ENCODE peak calls at places on chromosomes 3 and 15, in six cellular contexts. U is IMR-90; Y is right cardiac atrium; P is esophagus squamous epithelium; Z is CD8-positive, alpha-beta memory T cell; W is psoas muscle. D is an unnamed sample.

GRCh38 chr15:70936326-70936725 is 43.7 kb downstream of the LRRC49 start:
- DNase-seq in U (peak; percentile 21), Y (no peak), P (no peak), Z (no peak), W (no peak), D (no peak)

GRCh38 chr3:52934626-52935530 is 37.5 kb upstream of the STIMATE start:
- DNase-seq in U (peak; percentile 64), Y (peak; percentile 54), P (no peak), Z (peak; percentile 22), W (peak; percentile 24), D (peak; percentile 19)

GRCh38 chr3:183494341-183494740 is 61.2 kb downstream of the KLHL6 start:
- DNase-seq in U (no peak), Y (no peak), P (no peak), Z (no peak), W (no peak), D (no peak)

GRCh38 chr3:39637807-39638206 is 170.3 kb downstream of the MOBP start:
- DNase-seq in U (peak; percentile 48), Y (no peak), P (no peak), Z (no peak), W (no peak), D (no peak)

GRCh38 chr3:172082269-172082668 is 42.9 kb downstream of the FNDC3B start:
- DNase-seq in U (peak; percentile 95), Y (no peak), P (no peak), Z (no peak), W (no peak), D (peak; percentile 74)

GRCh38 chr3:2362122-2362521 is 263.5 kb downstream of the CNTN4 start:
- DNase-seq in U (no peak), Y (no peak), P (no peak), Z (no peak), W (no peak), D (no peak)

GRCh38 chr3:58625196-58625595 is 41.4 kb downstream of the FAM3D start:
- DNase-seq in U (no peak), Y (no peak), P (no peak), Z (no peak), W (no peak), D (no peak)

GRCh38 chr3:136893848-136894443 is 31.9 kb downstream of the NCK1 start:
- DNase-seq in U (peak; percentile 92), Y (no peak), P (no peak), Z (no peak), W (no peak), D (no peak)

GRCh38 chr3:143924522-143925381 is 46.9 kb upstream of the DIPK2A start:
- DNase-seq in U (no peak), Y (no peak), P (no peak), Z (no peak), W (no peak), D (no peak)

GRCh38 chr15:36434160-36434559 is 145.3 kb upstream of the CDIN1 start:
- DNase-seq in U (no peak), Y (no peak), P (no peak), Z (no peak), W (no peak), D (no peak)

GRCh38 chr15:84921121-84921520 is 36.7 kb downstream of the SLC28A1 start:
- DNase-seq in U (peak; percentile 9), Y (no peak), P (no peak), Z (no peak), W (no peak), D (no peak)

GRCh38 chr3:156388469-156389150 is 166.3 kb downstream of the SSR3 start:
- DNase-seq in U (peak; percentile 84), Y (no peak), P (no peak), Z (no peak), W (no peak), D (no peak)

GRCh38 chr15:59315914-59316428 is 56.7 kb downstream of the MYO1E start:
- DNase-seq in U (peak; percentile 51), Y (no peak), P (no peak), Z (no peak), W (no peak), D (no peak)

GRCh38 chr15:84992157-84992940 is 10.7 kb downstream of the PDE8A start:
- DNase-seq in U (peak; percentile 87), Y (no peak), P (no peak), Z (no peak), W (no peak), D (no peak)

GRCh38 chr15:100786139-100786531 is 93.5 kb upstream of the ALDH1A3 start:
- DNase-seq in U (no peak), Y (no peak), P (no peak), Z (no peak), W (no peak), D (no peak)

GRCh38 chr15:80989110-80989517 is 505 bp downstream of the MESD start:
- DNase-seq in U (no peak), Y (no peak), P (no peak), Z (no peak), W (no peak), D (no peak)

GRCh38 chr3:16441306-16441898 is 72.1 kb downstream of the RFTN1 start:
- DNase-seq in U (peak; percentile 68), Y (no peak), P (no peak), Z (no peak), W (no peak), D (no peak)

GRCh38 chr15:40313531-40314398 is 6.0 kb upstream of the PLCB2 start:
- DNase-seq in U (no peak), Y (peak; percentile 81), P (no peak), Z (peak; percentile 74), W (no peak), D (no peak)

GRCh38 chr15:25705430-25706115 is 157.6 kb downstream of the ATP10A start:
- DNase-seq in U (peak; percentile 50), Y (no peak), P (no peak), Z (no peak), W (no peak), D (no peak)

GRCh38 chr3:4680227-4680691 is 187.1 kb downstream of the ITPR1 start:
- DNase-seq in U (peak; percentile 34), Y (no peak), P (no peak), Z (no peak), W (no peak), D (no peak)

GRCh38 chr3:197151562-197151961 is 121.9 kb upstream of the MELTF start:
- DNase-seq in U (peak; percentile 78), Y (peak; percentile 49), P (no peak), Z (no peak), W (no peak), D (no peak)

GRCh38 chr3:156382458-156383346 is 172.2 kb downstream of the SSR3 start:
- DNase-seq in U (peak; percentile 41), Y (no peak), P (no peak), Z (no peak), W (no peak), D (no peak)

GRCh38 chr3:151210676-151211381 is 7.8 kb upstream of the GPR171 start:
- DNase-seq in U (no peak), Y (no peak), P (no peak), Z (no peak), W (no peak), D (no peak)

GRCh38 chr15:101327147-101327740 is 32.2 kb upstream of the SNRPA1 start:
- DNase-seq in U (no peak), Y (no peak), P (no peak), Z (no peak), W (no peak), D (no peak)

GRCh38 chr15:80405970-80406369 is 1.8 kb downstream of the ARNT2 start:
- DNase-seq in U (no peak), Y (no peak), P (no peak), Z (no peak), W (no peak), D (no peak)

GRCh38 chr3:37753428-37753827 is 108.3 kb upstream of the CTDSPL start:
- DNase-seq in U (no peak), Y (no peak), P (no peak), Z (no peak), W (no peak), D (no peak)

GRCh38 chr15:39397883-39398282 is 183.0 kb upstream of the THBS1 start:
- DNase-seq in U (no peak), Y (no peak), P (no peak), Z (no peak), W (no peak), D (no peak)

GRCh38 chr15:94234300-94234699 is 2.9 kb downstream of the MCTP2 start:
- DNase-seq in U (no peak), Y (no peak), P (no peak), Z (no peak), W (no peak), D (no peak)

GRCh38 chr3:191261304-191261638 is 62.2 kb downstream of the OSTN start:
- DNase-seq in U (no peak), Y (no peak), P (no peak), Z (no peak), W (no peak), D (no peak)

GRCh38 chr3:43289401-43289800 is 3.1 kb downstream of the SNRK start:
- DNase-seq in U (no peak), Y (no peak), P (no peak), Z (no peak), W (no peak), D (no peak)
- H3K4me1 ChIP-seq in U (peaks cover 15% of the 10 kb centered on the region), Y (peaks cover 14% of the 10 kb centered on the region), P (peaks cover 51% of the 10 kb centered on the region), Z (peaks cover 63% of the 10 kb centered on the region), W (peaks cover 57% of the 10 kb centered on the region), D (no peaks in the 10 kb centered on the region)

GRCh38 chr3:50356553-50356952 is 2.8 kb downstream of the TMEM115 start:
- DNase-seq in U (no peak), Y (peak; percentile 78), P (no peak), Z (no peak), W (no peak), D (no peak)

GRCh38 chr3:50354186-50354764 is 3.6 kb downstream of the CYB561D2 start:
- DNase-seq in U (no peak), Y (no peak), P (no peak), Z (no peak), W (no peak), D (no peak)

GRCh38 chr3:50355829-50356552 is 3.3 kb downstream of the TMEM115 start:
- DNase-seq in U (no peak), Y (no peak), P (no peak), Z (no peak), W (no peak), D (no peak)

GRCh38 chr3:50353231-50354004 is 2.8 kb downstream of the CYB561D2 start:
- DNase-seq in U (no peak), Y (no peak), P (no peak), Z (no peak), W (no peak), D (no peak)

DNA sequence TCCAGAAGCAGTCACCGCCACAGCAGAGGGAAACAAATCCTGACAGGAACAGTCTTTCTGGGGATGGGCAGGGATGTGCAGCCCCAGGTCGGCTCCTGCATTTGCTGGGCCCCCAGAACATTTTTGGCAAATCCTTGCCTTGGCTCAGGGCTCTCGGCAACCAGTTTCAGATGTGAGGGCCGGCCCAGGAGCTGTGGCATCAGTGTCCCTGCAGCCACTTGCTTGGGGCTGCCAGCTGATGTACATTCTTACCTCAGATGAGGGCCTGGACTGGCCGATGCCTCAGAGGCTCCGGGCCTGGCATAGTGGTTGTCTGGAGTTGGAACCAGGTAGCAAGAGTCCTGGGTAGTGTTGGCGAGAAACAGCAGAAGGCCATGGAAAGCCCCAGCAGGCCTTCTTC is 4.2 kb downstream of the CYB561D2 start:
- DNase-seq in U (no peak), Y (no peak), P (no peak), Z (no peak), W (no peak), D (no peak)
- H3K4me1 ChIP-seq in U (peaks cover 32% of the 10 kb centered on the region), Y (peaks cover 28% of the 10 kb centered on the region), P (peaks cover 51% of the 10 kb centered on the region), Z (peaks cover 51% of the 10 kb centered on the region), W (peaks cover 55% of the 10 kb centered on the region), D (peaks cover 37% of the 10 kb centered on the region)

GRCh38 chr3:112634786-112635541 is 6.0 kb downstream of the CCDC80 start:
- DNase-seq in U (peak; percentile 33), Y (no peak), P (no peak), Z (no peak), W (no peak), D (no peak)
- H3K4me1 ChIP-seq in U (peaks cover 31% of the 10 kb centered on the region), Y (no peaks in the 10 kb centered on the region), P (peaks cover 26% of the 10 kb centered on the region), Z (no peaks in the 10 kb centered on the region), W (no peaks in the 10 kb centered on the region), D (peaks cover 3% of the 10 kb centered on the region)

GRCh38 chr3:127003601-127004280 is 20.8 kb downstream of the PLXNA1 start:
- DNase-seq in U (no peak), Y (no peak), P (no peak), Z (no peak), W (no peak), D (no peak)
- H3K4me1 ChIP-seq in U (peaks cover 29% of the 10 kb centered on the region), Y (peaks cover 3% of the 10 kb centered on the region), P (peaks cover 35% of the 10 kb centered on the region), Z (no peaks in the 10 kb centered on the region), W (peaks cover 18% of the 10 kb centered on the region), D (no peaks in the 10 kb centered on the region)

D was measured in uterus.